ENCODE peak calls at places on chromosomes 13 and 19, in eight cellular contexts. R, C, Y, T, V, U, I and O are unnamed samples.
A peak's percentile ranks its signal among the peaks of the same experiment; 100 is the strongest.

GRCh38 chr19:14550201-14550754 is 20.9 kb downstream of the TECR start:
- DNase-seq in R (no peak), C (no peak), Y (no peak), T (peak; percentile 90), V (no peak), U (no peak), I (no peak), O (peak; percentile 94)

GRCh38 chr19:12766051-12766521 is 9.3 kb downstream of the HOOK2 start:
- DNase-seq in R (peak; percentile 85), C (peak; percentile 90), Y (peak; percentile 84), T (peak; percentile 94), V (peak; percentile 87), U (peak; percentile 74), I (peak; percentile 90), O (peak; percentile 62)

GRCh38 chr13:99693812-99694211 is 192.5 kb downstream of the TM9SF2 start:
- DNase-seq in R (no peak), C (no peak), Y (no peak), T (no peak), V (no peak), U (no peak), I (no peak), O (no peak)

GRCh38 chr19:58346961-58347929 is 6.0 kb downstream of the A1BG start:
- DNase-seq in R (peak; percentile 26), C (peak; percentile 60), Y (peak; percentile 78), T (peak; percentile 69), V (peak; percentile 89), U (peak; percentile 58), I (peak; percentile 76), O (peak; percentile 27)

GRCh38 chr13:27379694-27380596 is 44.5 kb upstream of the GTF3A start:
- DNase-seq in R (no peak), C (peak; percentile 36), Y (peak; percentile 67), T (peak; percentile 90), V (peak; percentile 83), U (peak; percentile 25), I (peak; percentile 52), O (peak; percentile 47)

GRCh38 chr13:26482451-26483197 is 74.9 kb upstream of the WASF3 start:
- DNase-seq in R (peak; percentile 62), C (no peak), Y (peak; percentile 66), T (no peak), V (peak; percentile 72), U (peak; percentile 49), I (peak; percentile 72), O (peak; percentile 72)

GRCh38 chr19:55358943-55359908 is 3.8 kb downstream of the GARIN5B start:
- DNase-seq in R (no peak), C (no peak), Y (no peak), T (no peak), V (no peak), U (no peak), I (no peak), O (no peak)

GRCh38 chr19:30345686-30346085 is 26.5 kb upstream of the ZNF536 start:
- DNase-seq in R (no peak), C (no peak), Y (no peak), T (no peak), V (no peak), U (no peak), I (no peak), O (no peak)

GRCh38 chr13:113845723-113846638 is 17.9 kb downstream of the GAS6 start:
- DNase-seq in R (no peak), C (no peak), Y (no peak), T (peak; percentile 20), V (no peak), U (peak; percentile 8), I (no peak), O (peak; percentile 2)

GRCh38 chr19:49327878-49328544 is 3.0 kb upstream of the SLC6A16 start:
- DNase-seq in R (no peak), C (no peak), Y (peak; percentile 51), T (no peak), V (peak; percentile 30), U (no peak), I (peak; percentile 47), O (no peak)

GRCh38 chr19:54608792-54609191 is 15.4 kb downstream of the LILRA1 start:
- DNase-seq in R (no peak), C (no peak), Y (no peak), T (no peak), V (no peak), U (no peak), I (no peak), O (no peak)

GRCh38 chr19:18439025-18439909 is 1.3 kb upstream of the ISYNA1 start:
- DNase-seq in R (no peak), C (no peak), Y (no peak), T (no peak), V (peak; percentile 76), U (no peak), I (no peak), O (no peak)
- TF ChIP-seq CTCF in R (no peak), C (no peak), Y (no peak), T (no peak), V (peak; percentile 32), U (no peak), I (no peak), O (no peak)

GRCh38 chr19:38671654-38672053 is 24.2 kb downstream of the ACTN4 start:
- DNase-seq in R (no peak), C (no peak), Y (no peak), T (no peak), V (no peak), U (no peak), I (no peak), O (no peak)

GRCh38 chr19:38675611-38676010 is 28.2 kb downstream of the ACTN4 start:
- DNase-seq in R (no peak), C (no peak), Y (no peak), T (no peak), V (no peak), U (no peak), I (no peak), O (no peak)

GRCh38 chr19:38670921-38671398 is 23.5 kb downstream of the ACTN4 start:
- DNase-seq in R (no peak), C (no peak), Y (peak; percentile 61), T (no peak), V (no peak), U (no peak), I (no peak), O (no peak)

GRCh38 chr19:38674388-38675133 is 27.1 kb downstream of the ACTN4 start:
- DNase-seq in R (peak; percentile 57), C (no peak), Y (no peak), T (no peak), V (no peak), U (no peak), I (no peak), O (no peak)

DNA sequence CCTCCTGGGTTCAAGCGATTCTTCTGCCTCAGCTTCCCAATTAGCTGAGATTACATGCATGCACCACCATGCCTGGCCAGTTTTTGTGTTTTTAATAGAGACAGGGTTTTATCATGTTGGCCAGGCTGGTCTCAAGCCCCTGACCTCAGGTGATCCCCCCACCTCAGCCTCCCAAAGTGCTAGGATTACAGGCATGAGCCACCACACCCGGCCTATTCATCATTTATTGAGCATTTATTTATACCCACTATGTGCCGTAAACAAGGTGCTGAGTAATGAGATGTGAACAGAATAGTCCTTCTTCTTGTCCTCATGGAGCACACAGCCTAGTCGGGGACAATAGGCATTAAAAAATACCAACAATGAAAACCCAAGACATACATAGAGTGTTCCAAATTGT is 25.6 kb downstream of the ACTN4 start:
- DNase-seq in R (no peak), C (no peak), Y (no peak), T (no peak), V (no peak), U (no peak), I (no peak), O (no peak)
- H3K4me1 ChIP-seq in R (peaks cover 79% of the 10 kb centered on the region), C (peaks cover 96% of the 10 kb centered on the region), Y (peaks cover 90% of the 10 kb centered on the region), T (peaks cover 83% of the 10 kb centered on the region), V (peaks cover 2% of the 10 kb centered on the region), U (peaks cover 48% of the 10 kb centered on the region), I (peaks cover 33% of the 10 kb centered on the region), O (peaks cover 38% of the 10 kb centered on the region)

GRCh38 chr19:33250500-33250899 is 24.9 kb upstream of the SLC7A10 start:
- DNase-seq in R (no peak), C (no peak), Y (no peak), T (no peak), V (no peak), U (no peak), I (no peak), O (no peak)

GRCh38 chr19:33248104-33248503 is 22.5 kb upstream of the SLC7A10 start:
- DNase-seq in R (no peak), C (no peak), Y (no peak), T (no peak), V (no peak), U (no peak), I (no peak), O (no peak)

GRCh38 chr19:33248553-33248953 is 22.9 kb upstream of the SLC7A10 start:
- DNase-seq in R (no peak), C (no peak), Y (no peak), T (no peak), V (no peak), U (no peak), I (no peak), O (no peak)

GRCh38 chr19:33249740-33250366 is 24.2 kb upstream of the SLC7A10 start:
- DNase-seq in R (no peak), C (no peak), Y (no peak), T (no peak), V (no peak), U (no peak), I (no peak), O (no peak)

DNA sequence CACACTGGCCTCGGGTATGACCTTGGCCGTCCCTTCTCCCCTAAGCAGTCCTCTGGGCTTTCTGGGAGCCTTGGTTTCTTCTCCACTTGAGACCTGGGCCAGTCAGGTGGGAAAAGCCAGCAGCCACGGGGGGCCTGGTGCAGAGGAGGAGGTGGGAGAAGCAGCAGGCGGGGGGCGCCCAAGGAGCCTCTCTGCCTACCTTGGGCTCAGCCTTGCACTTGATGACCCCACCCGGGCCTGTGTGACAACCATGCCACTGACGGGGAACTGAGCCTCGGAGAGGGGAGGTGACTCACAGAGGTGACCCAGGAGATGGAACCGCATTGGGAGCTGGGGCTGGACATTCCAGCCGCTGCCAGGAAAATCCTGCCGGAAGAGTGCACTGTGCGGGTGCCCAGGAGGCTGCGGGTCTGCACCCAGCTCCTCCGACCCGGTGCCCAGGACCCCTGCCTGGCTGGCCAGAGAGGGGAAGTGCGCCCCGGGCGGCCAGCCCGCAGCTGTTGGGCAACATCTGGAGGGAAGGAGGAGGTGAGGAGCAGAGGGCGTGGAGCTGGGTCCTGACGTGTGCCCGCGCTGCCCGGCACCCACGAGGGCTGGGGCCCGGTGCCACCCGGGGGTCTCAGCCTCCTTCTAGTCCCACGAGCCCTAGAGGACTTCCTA is 23.4 kb upstream of the SLC7A10 start:
- DNase-seq in R (no peak), C (no peak), Y (peak; percentile 63), T (peak; percentile 48), V (no peak), U (no peak), I (no peak), O (no peak)
- TF ChIP-seq CTCF in R (no peak), C (no peak), Y (peak; percentile 48), T (no peak), V (no peak), U (no peak), I (no peak), O (no peak)

DNA sequence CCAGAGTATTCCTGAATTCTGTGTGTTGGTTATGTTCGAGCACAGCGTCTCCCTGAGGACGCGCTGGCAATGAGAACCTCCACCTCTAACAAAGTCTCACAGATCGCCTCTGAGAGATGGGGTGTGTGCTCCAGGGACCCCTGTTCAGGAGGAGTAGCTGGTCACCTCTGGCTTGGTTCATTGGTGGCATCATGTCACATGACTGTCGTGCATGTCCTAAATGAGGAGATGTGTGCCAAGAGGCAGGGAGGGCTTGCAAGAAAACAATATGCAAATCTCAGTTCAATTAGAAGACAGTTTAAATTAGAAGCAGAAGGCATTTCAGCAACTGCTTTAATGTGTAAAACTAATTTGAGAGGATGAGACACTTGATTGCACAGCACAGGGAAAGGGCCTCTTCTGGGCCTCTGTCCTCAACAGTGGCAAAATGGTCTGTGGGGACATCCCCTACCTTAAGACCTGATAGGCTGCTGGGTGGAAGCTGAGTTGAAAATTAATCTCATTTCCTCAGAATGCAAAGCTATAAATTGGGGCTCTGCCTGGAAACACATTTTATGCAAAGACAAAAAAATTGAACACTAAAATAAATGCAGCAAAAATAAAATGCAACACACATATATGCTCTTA is 54.6 kb downstream of the SPATA13 start:
- DNase-seq in R (no peak), C (no peak), Y (no peak), T (no peak), V (no peak), U (no peak), I (no peak), O (no peak)
- H3K4me1 ChIP-seq in R (peaks cover 24% of the 10 kb centered on the region), C (peaks cover 54% of the 10 kb centered on the region), Y (peaks cover 43% of the 10 kb centered on the region), T (peaks cover 15% of the 10 kb centered on the region), V (peaks cover 26% of the 10 kb centered on the region), U (peaks cover 6% of the 10 kb centered on the region), I (peaks cover 9% of the 10 kb centered on the region), O (peaks cover 71% of the 10 kb centered on the region)